ENCODE peak calls at places on chromosomes 3 and 15, in seven cellular contexts. W is colonic mucosa; G is coronary artery; J is uterus; V is CD8-positive, alpha-beta T cell; M is A549; E is brain microvascular endothelial cell. A is an unnamed sample.
A peak's percentile ranks its signal among the peaks of the same experiment; 100 is the strongest.

GRCh38 chr3:13866406-13866965 is 13.4 kb downstream of the WNT7A start:
- DNase-seq in V (peak; percentile 49), M (no peak), G (no peak), J (no peak), W (no peak), E (no peak), A (no peak)

GRCh38 chr3:196422976-196423781 is 9.0 kb downstream of the UBXN7 start:
- DNase-seq in E (no peak), V (no peak), G (no peak), W (peak; percentile 20), M (no peak), J (peak; percentile 22), A (peak; percentile 15)

GRCh38 chr3:49895791-49896190 is 7.9 kb downstream of the MST1R start:
- DNase-seq in M (no peak), G (no peak), E (no peak), J (no peak), W (no peak), V (no peak), A (no peak)

GRCh38 chr3:98551754-98552153 is 20.0 kb downstream of the GPR15 start:
- DNase-seq in G (no peak), W (no peak), E (no peak), J (no peak), V (no peak), M (no peak), A (no peak)

GRCh38 chr3:125168711-125169410 is 43.7 kb downstream of the SLC12A8 start:
- DNase-seq in V (no peak), J (no peak), M (no peak), G (no peak), E (no peak), W (no peak), A (no peak)

GRCh38 chr3:126855374-126855773 is 127.5 kb upstream of the PLXNA1 start:
- DNase-seq in W (no peak), J (no peak), M (no peak), G (peak; percentile 16), E (no peak), V (no peak), A (no peak)

GRCh38 chr15:53753813-53754212 is 5.7 kb downstream of the WDR72 start:
- DNase-seq in E (no peak), J (no peak), V (no peak), W (no peak), M (no peak), G (no peak), A (no peak)

GRCh38 chr3:187120324-187120723 is 19.0 kb downstream of the RPL39L start:
- DNase-seq in J (no peak), W (no peak), E (no peak), G (no peak), M (no peak), V (no peak), A (no peak)

GRCh38 chr15:77807115-77807514 is 174.4 kb upstream of the LINGO1 start:
- DNase-seq in E (no peak), W (no peak), J (no peak), M (no peak), V (no peak), G (no peak), A (no peak)

GRCh38 chr15:41001524-41001923 is 48.3 kb downstream of the CHAC1 start:
- DNase-seq in E (no peak), G (no peak), W (peak; percentile 76), V (no peak), J (no peak), M (peak; percentile 57), A (no peak)

GRCh38 chr15:40995656-40996055 is 42.4 kb downstream of the CHAC1 start:
- DNase-seq in G (no peak), E (no peak), W (no peak), J (no peak), M (no peak), V (no peak), A (no peak)

DNA sequence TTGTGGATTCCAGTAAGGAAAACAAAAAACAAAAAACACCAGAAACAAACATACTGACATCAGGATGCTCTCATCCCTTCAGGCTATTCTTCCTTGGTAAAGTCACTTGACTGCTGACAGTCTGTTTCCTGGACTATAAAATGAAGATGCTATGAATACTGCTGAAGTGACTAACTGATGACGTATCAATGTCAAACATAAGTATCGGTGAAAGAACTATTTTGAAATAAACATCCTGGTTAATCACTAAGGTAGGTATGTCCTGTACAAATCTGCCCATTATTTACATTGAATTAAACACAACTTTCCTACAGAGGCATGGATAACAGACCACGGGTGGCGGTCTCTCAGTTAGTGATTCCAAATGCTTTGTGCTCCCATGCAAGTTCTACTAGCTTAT is 45.9 kb downstream of the CHAC1 start:
- DNase-seq in E (no peak), M (peak; percentile 82), J (no peak), W (no peak), G (no peak), V (no peak), A (no peak)
- H3K27ac ChIP-seq in E (peak overlapping the region; percentile 8), M (peak overlapping the region; percentile 72), J (no peak overlapping the region), W (no peak overlapping the region), G (no peak overlapping the region), V (no peak overlapping the region), A (no peak overlapping the region)

GRCh38 chr3:188937389-188937788 is 234.4 kb upstream of the TPRG1 start:
- DNase-seq in G (no peak), V (no peak), J (no peak), M (no peak), E (peak; percentile 26), W (no peak), A (no peak)
- H3K27ac ChIP-seq in G (no peak overlapping the region), V (no peak overlapping the region), J (no peak overlapping the region), M (no peak overlapping the region), E (no peak overlapping the region), W (no peak overlapping the region), A (no peak overlapping the region)

GRCh38 chr3:71391361-71391760 is 192.2 kb downstream of the FOXP1 start:
- DNase-seq in G (no peak), J (no peak), V (no peak), E (no peak), M (no peak), W (no peak), A (no peak)

GRCh38 chr3:71388535-71389120 is 194.9 kb downstream of the FOXP1 start:
- DNase-seq in E (no peak), G (no peak), J (no peak), W (no peak), V (no peak), M (no peak), A (no peak)

GRCh38 chr3:71392277-71392676 is 191.3 kb downstream of the FOXP1 start:
- DNase-seq in M (no peak), W (no peak), G (no peak), J (no peak), V (no peak), E (no peak), A (peak; percentile 78)

GRCh38 chr3:71389191-71389590 is 194.3 kb downstream of the FOXP1 start:
- DNase-seq in E (no peak), G (no peak), J (no peak), W (peak; percentile 60), V (no peak), M (no peak), A (no peak)

GRCh38 chr3:71389911-71390573 is 193.5 kb downstream of the FOXP1 start:
- DNase-seq in V (peak; percentile 27), J (peak; percentile 32), M (peak; percentile 41), W (peak; percentile 75), G (no peak), E (peak; percentile 64), A (peak; percentile 28)
- H3K27ac ChIP-seq in V (peak overlapping the region; percentile 63), J (peak overlapping the region; percentile 23), M (peak overlapping the region; percentile 50), W (peak overlapping the region; percentile 39), G (no peak overlapping the region), E (peak overlapping the region; percentile 59), A (peak overlapping the region; percentile 50)

DNA sequence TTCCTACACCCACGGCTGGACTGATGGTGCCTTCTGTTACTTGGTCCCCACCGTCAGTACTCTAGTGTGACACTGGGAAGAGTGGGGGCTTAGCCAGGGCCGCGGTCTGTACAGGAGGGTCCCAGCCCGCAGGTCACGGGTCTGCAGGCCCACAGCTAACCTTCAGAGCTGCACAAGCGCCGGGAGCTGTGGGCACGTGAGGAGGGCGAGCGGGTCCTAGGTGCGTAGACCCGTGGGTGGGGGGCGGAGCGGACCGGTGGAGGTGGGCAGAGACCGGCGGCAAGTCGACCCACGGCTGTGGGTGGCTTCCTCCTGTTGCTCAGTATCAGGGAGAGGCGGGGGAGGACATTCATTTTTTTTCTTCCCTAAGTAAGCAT is 1.2 kb downstream of the TNFAIP8L3 start:
- DNase-seq in W (no peak), G (peak; percentile 74), M (no peak), E (no peak), V (no peak), J (no peak), A (no peak)
- H3K27ac ChIP-seq in W (no peak overlapping the region), G (peak overlapping the region; percentile 90), M (no peak overlapping the region), E (no peak overlapping the region), V (no peak overlapping the region), J (peak overlapping the region; percentile 92), A (no peak overlapping the region)

A was measured in MM.1S.